ENCODE peak calls at places on chromosomes 4 and X, in nine cellular contexts. One of them, this sample, is unnamed.

GRCh38 chr4:84470204-84470785 is 28.8 kb downstream of the NKX6-1 start:
- DNase-seq in stimulated activated naive CD8-positive, alpha-beta T cell treated with anti-CD3 and anti-CD28 coated beads, Interleukin-15, Interleukin-2, amounts not matched to agents 100 U/mL and 50 U/mL, for 24 hours: no peak
- DNase-seq in NCI-H146: no peak
- DNase-seq in central memory CD4-positive, alpha-beta T cell: no peak
- DNase-seq in Right ventricle myocardium superior: no peak
- DNase-seq in occipital lobe: no peak
- DNase-seq in PC-3: no peak
- DNase-seq in pulmonary artery endothelial cell: no peak
- DNase-seq in activated T-helper 1 cell treated with anti-CD3 and anti-CD28 coated beads, Interleukin-2, amount 50 U/mL, for 16 hours: no peak
- DNase-seq in this sample: no peak

GRCh38 chr4:3269105-3269927 is 20.4 kb downstream of the MSANTD1 start:
- DNase-seq in Right ventricle myocardium superior: peak; percentile 41
- DNase-seq in stimulated activated naive CD8-positive, alpha-beta T cell treated with anti-CD3 and anti-CD28 coated beads, Interleukin-15, Interleukin-2, amounts not matched to agents 100 U/mL and 50 U/mL, for 24 hours: no peak
- DNase-seq in activated T-helper 1 cell treated with anti-CD3 and anti-CD28 coated beads, Interleukin-2, amount 50 U/mL, for 16 hours: no peak
- DNase-seq in occipital lobe: no peak
- DNase-seq in PC-3: no peak
- DNase-seq in pulmonary artery endothelial cell: no peak
- DNase-seq in central memory CD4-positive, alpha-beta T cell: no peak
- DNase-seq in NCI-H146: no peak
- DNase-seq in this sample: no peak

GRCh38 chrX:30657542-30658238 is 4.5 kb downstream of the GK start:
- DNase-seq in activated T-helper 1 cell treated with anti-CD3 and anti-CD28 coated beads, Interleukin-2, amount 50 U/mL, for 16 hours: no peak
- DNase-seq in NCI-H146: no peak
- DNase-seq in occipital lobe: no peak
- DNase-seq in central memory CD4-positive, alpha-beta T cell: no peak
- DNase-seq in Right ventricle myocardium superior: no peak
- DNase-seq in PC-3: peak; percentile 76
- DNase-seq in stimulated activated naive CD8-positive, alpha-beta T cell treated with anti-CD3 and anti-CD28 coated beads, Interleukin-15, Interleukin-2, amounts not matched to agents 100 U/mL and 50 U/mL, for 24 hours: no peak
- DNase-seq in pulmonary artery endothelial cell: no peak
- DNase-seq in this sample: no peak

GRCh38 chrX:71181558-71181909 is 36.9 kb downstream of the NLGN3 start:
- DNase-seq in Right ventricle myocardium superior: no peak
- DNase-seq in stimulated activated naive CD8-positive, alpha-beta T cell treated with anti-CD3 and anti-CD28 coated beads, Interleukin-15, Interleukin-2, amounts not matched to agents 100 U/mL and 50 U/mL, for 24 hours: peak; percentile 58
- DNase-seq in central memory CD4-positive, alpha-beta T cell: no peak
- DNase-seq in pulmonary artery endothelial cell: no peak
- DNase-seq in PC-3: no peak
- DNase-seq in occipital lobe: no peak
- DNase-seq in activated T-helper 1 cell treated with anti-CD3 and anti-CD28 coated beads, Interleukin-2, amount 50 U/mL, for 16 hours: peak; percentile 17
- DNase-seq in NCI-H146: peak; percentile 74
- DNase-seq in this sample: no peak

GRCh38 chrX:122579521-122579920 is 604.6 kb upstream of the GRIA3 start:
- DNase-seq in stimulated activated naive CD8-positive, alpha-beta T cell treated with anti-CD3 and anti-CD28 coated beads, Interleukin-15, Interleukin-2, amounts not matched to agents 100 U/mL and 50 U/mL, for 24 hours: no peak
- DNase-seq in Right ventricle myocardium superior: no peak
- DNase-seq in PC-3: no peak
- DNase-seq in NCI-H146: no peak
- DNase-seq in occipital lobe: no peak
- DNase-seq in pulmonary artery endothelial cell: no peak
- DNase-seq in activated T-helper 1 cell treated with anti-CD3 and anti-CD28 coated beads, Interleukin-2, amount 50 U/mL, for 16 hours: no peak
- DNase-seq in central memory CD4-positive, alpha-beta T cell: no peak
- DNase-seq in this sample: no peak

GRCh38 chrX:71143508-71143907 is 1.1 kb upstream of the NLGN3 start:
- DNase-seq in NCI-H146: no peak
- DNase-seq in activated T-helper 1 cell treated with anti-CD3 and anti-CD28 coated beads, Interleukin-2, amount 50 U/mL, for 16 hours: no peak
- DNase-seq in occipital lobe: peak; percentile 2
- DNase-seq in PC-3: no peak
- DNase-seq in central memory CD4-positive, alpha-beta T cell: no peak
- DNase-seq in stimulated activated naive CD8-positive, alpha-beta T cell treated with anti-CD3 and anti-CD28 coated beads, Interleukin-15, Interleukin-2, amounts not matched to agents 100 U/mL and 50 U/mL, for 24 hours: no peak
- DNase-seq in Right ventricle myocardium superior: peak; percentile 50
- DNase-seq in pulmonary artery endothelial cell: no peak
- DNase-seq in this sample: no peak

GRCh38 chr4:162939086-162939485 is 227.6 kb downstream of the NAF1 start:
- DNase-seq in PC-3: no peak
- DNase-seq in stimulated activated naive CD8-positive, alpha-beta T cell treated with anti-CD3 and anti-CD28 coated beads, Interleukin-15, Interleukin-2, amounts not matched to agents 100 U/mL and 50 U/mL, for 24 hours: no peak
- DNase-seq in central memory CD4-positive, alpha-beta T cell: no peak
- DNase-seq in activated T-helper 1 cell treated with anti-CD3 and anti-CD28 coated beads, Interleukin-2, amount 50 U/mL, for 16 hours: no peak
- DNase-seq in pulmonary artery endothelial cell: no peak
- DNase-seq in Right ventricle myocardium superior: no peak
- DNase-seq in occipital lobe: no peak
- DNase-seq in NCI-H146: no peak
- DNase-seq in this sample: no peak

GRCh38 chr4:57080781-57081650 is 29.2 kb downstream of the IGFBP7 start:
- DNase-seq in pulmonary artery endothelial cell: peak; percentile 95
- DNase-seq in PC-3: peak; percentile 69
- DNase-seq in central memory CD4-positive, alpha-beta T cell: no peak
- DNase-seq in activated T-helper 1 cell treated with anti-CD3 and anti-CD28 coated beads, Interleukin-2, amount 50 U/mL, for 16 hours: no peak
- DNase-seq in stimulated activated naive CD8-positive, alpha-beta T cell treated with anti-CD3 and anti-CD28 coated beads, Interleukin-15, Interleukin-2, amounts not matched to agents 100 U/mL and 50 U/mL, for 24 hours: no peak
- DNase-seq in NCI-H146: no peak
- DNase-seq in Right ventricle myocardium superior: no peak
- DNase-seq in occipital lobe: no peak
- DNase-seq in this sample: peak; percentile 92

GRCh38 chrX:97057349-97057909 is 173.7 kb downstream of the RPA4 start:
- DNase-seq in stimulated activated naive CD8-positive, alpha-beta T cell treated with anti-CD3 and anti-CD28 coated beads, Interleukin-15, Interleukin-2, amounts not matched to agents 100 U/mL and 50 U/mL, for 24 hours: no peak
- DNase-seq in central memory CD4-positive, alpha-beta T cell: no peak
- DNase-seq in Right ventricle myocardium superior: no peak
- DNase-seq in occipital lobe: no peak
- DNase-seq in pulmonary artery endothelial cell: no peak
- DNase-seq in PC-3: peak; percentile 41
- DNase-seq in NCI-H146: peak; percentile 80
- DNase-seq in activated T-helper 1 cell treated with anti-CD3 and anti-CD28 coated beads, Interleukin-2, amount 50 U/mL, for 16 hours: no peak
- DNase-seq in this sample: no peak

GRCh38 chrX:1466971-1467561 is 14.4 kb upstream of the ASMTL start:
- DNase-seq in occipital lobe: no peak
- DNase-seq in NCI-H146: no peak
- DNase-seq in activated T-helper 1 cell treated with anti-CD3 and anti-CD28 coated beads, Interleukin-2, amount 50 U/mL, for 16 hours: no peak
- DNase-seq in central memory CD4-positive, alpha-beta T cell: peak; percentile 63
- DNase-seq in stimulated activated naive CD8-positive, alpha-beta T cell treated with anti-CD3 and anti-CD28 coated beads, Interleukin-15, Interleukin-2, amounts not matched to agents 100 U/mL and 50 U/mL, for 24 hours: peak; percentile 46
- DNase-seq in pulmonary artery endothelial cell: no peak
- DNase-seq in PC-3: no peak
- DNase-seq in Right ventricle myocardium superior: peak; percentile 29
- DNase-seq in this sample: no peak

This sample was measured in glomerular endothelial cell.